ENCODE peak calls at places on chromosomes 13 and 19, in five cellular contexts. S, R, C, O and J are unnamed samples.

GRCh38 chr19:36775768-36776167 is 3.2 kb upstream of the ZNF850 start:
- DNase-seq in S (no peak), R (no peak), C (no peak), O (no peak), J (no peak)

GRCh38 chr19:35907377-35907745 is 734 bp downstream of the TYROBP start:
- DNase-seq in S (no peak), R (no peak), C (no peak), O (no peak), J (peak)

GRCh38 chr13:44969858-44970484 is 19.3 kb downstream of the NUFIP1 start:
- DNase-seq in S (peak), R (no peak), C (peak), O (peak), J (peak)

GRCh38 chr13:32164622-32165268 is 133.2 kb downstream of the FRY start:
- DNase-seq in S (peak), R (peak), C (peak), O (peak), J (peak)

GRCh38 chr19:10726268-10726667 is 8.4 kb downstream of the DNM2 start:
- DNase-seq in S (no peak), R (no peak), C (no peak), O (no peak), J (no peak)

GRCh38 chr13:20131057-20131832 is 29.6 kb downstream of the GJA3 start:
- DNase-seq in S (no peak), R (no peak), C (no peak), O (no peak), J (no peak)

GRCh38 chr13:41224113-41225110 is 30.0 kb upstream of the KBTBD7 start:
- DNase-seq in S (no peak), R (no peak), C (no peak), O (no peak), J (no peak)

GRCh38 chr13:111013196-111013595 is 98.3 kb upstream of the ANKRD10 start:
- DNase-seq in S (no peak), R (no peak), C (no peak), O (peak), J (no peak)

GRCh38 chr19:18419699-18420460 is 682 bp downstream of the SSBP4 start:
- DNase-seq in S (no peak), R (no peak), C (peak), O (peak), J (peak)

GRCh38 chr13:101150998-101151397 is 265.3 kb downstream of the NALCN start:
- DNase-seq in S (no peak), R (no peak), C (no peak), O (no peak), J (peak)

GRCh38 chr19:4089400-4089908 is 22.8 kb upstream of the ZBTB7A start:
- DNase-seq in S (no peak), R (no peak), C (no peak), O (no peak), J (no peak)

GRCh38 chr19:3404324-3405260 is 38.2 kb downstream of the NFIC start:
- DNase-seq in S (no peak), R (no peak), C (no peak), O (no peak), J (peak)

GRCh38 chr13:42876810-42877550 is 95.6 kb downstream of the FAM216B start:
- DNase-seq in S (no peak), R (no peak), C (no peak), O (no peak), J (no peak)

GRCh38 chr19:41871573-41872383 is 5.3 kb upstream of the CD79A start:
- DNase-seq in S (no peak), R (peak), C (no peak), O (no peak), J (peak)

GRCh38 chr19:15629003-15629880 is 11.5 kb upstream of the CYP4F3 start:
- DNase-seq in S (peak), R (peak), C (peak), O (peak), J (peak)

GRCh38 chr13:87122551-87122950 is 548.6 kb upstream of the SLITRK5 start:
- DNase-seq in S (no peak), R (no peak), C (no peak), O (no peak), J (no peak)
- TF ChIP-seq MAX in S (no peak), R (no peak), C (no peak), O (no peak), J (no peak)

GRCh38 chr13:90099847-90100246 is 1247.6 kb upstream of the MIR17HG start:
- DNase-seq in S (no peak), R (no peak), C (no peak), O (no peak), J (no peak)
- TF ChIP-seq SMC3 in S (no peak), R (no peak), C (no peak), O (no peak), J (no peak)

DNA sequence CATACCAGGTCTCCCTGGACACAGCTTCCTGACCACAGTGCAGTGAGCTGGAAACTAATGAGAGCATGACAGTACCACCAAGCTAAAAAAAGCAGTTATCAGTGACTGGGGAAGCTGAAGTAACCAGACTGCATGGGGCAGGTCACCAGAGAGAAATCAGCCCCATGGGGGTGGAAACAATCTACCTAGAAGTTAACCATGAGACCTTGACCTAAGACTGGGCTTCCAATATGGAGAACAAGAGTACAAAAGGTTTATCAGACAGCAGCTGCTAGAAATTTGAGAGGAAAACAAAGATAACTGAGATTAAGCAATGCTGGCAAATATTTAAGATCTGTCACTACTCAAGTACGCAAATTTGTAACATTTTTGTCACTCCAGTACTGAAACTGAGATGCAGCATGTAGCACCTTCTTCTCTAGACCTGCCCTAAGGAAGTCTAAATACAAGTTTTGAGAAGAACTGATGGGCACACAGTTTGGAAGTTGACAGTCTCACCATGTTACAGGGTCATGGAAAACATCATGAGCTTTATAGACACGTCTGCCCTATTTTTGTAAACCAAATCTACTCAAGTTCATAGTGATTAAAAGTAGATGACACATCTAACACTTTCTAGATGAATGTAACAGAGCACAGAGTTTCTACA is 2641.8 kb upstream of the PCDH20 start:
- DNase-seq in S (no peak), R (no peak), C (no peak), O (peak), J (no peak)
- TF ChIP-seq MAX in S (no peak), R (no peak), C (no peak), O (no peak), J (no peak)

GRCh38 chr13:30742896-30743295 is 7.6 kb downstream of the ALOX5AP start:
- DNase-seq in S (no peak), R (no peak), C (no peak), O (no peak), J (no peak)

GRCh38 chr13:30744056-30744684 is 8.8 kb downstream of the ALOX5AP start:
- DNase-seq in S (peak), R (peak), C (peak), O (peak), J (no peak)

GRCh38 chr13:30744686-30745085 is 9.3 kb downstream of the ALOX5AP start:
- DNase-seq in S (no peak), R (no peak), C (no peak), O (peak), J (no peak)

GRCh38 chr13:30745917-30746686 is 10.8 kb downstream of the ALOX5AP start:
- DNase-seq in S (no peak), R (no peak), C (no peak), O (peak), J (peak)

GRCh38 chr13:30743319-30744055 is 8.1 kb downstream of the ALOX5AP start:
- DNase-seq in S (peak), R (no peak), C (no peak), O (peak), J (no peak)
- TF ChIP-seq SMC3 in S (no peak), R (no peak), C (no peak), O (no peak), J (no peak)

DNA sequence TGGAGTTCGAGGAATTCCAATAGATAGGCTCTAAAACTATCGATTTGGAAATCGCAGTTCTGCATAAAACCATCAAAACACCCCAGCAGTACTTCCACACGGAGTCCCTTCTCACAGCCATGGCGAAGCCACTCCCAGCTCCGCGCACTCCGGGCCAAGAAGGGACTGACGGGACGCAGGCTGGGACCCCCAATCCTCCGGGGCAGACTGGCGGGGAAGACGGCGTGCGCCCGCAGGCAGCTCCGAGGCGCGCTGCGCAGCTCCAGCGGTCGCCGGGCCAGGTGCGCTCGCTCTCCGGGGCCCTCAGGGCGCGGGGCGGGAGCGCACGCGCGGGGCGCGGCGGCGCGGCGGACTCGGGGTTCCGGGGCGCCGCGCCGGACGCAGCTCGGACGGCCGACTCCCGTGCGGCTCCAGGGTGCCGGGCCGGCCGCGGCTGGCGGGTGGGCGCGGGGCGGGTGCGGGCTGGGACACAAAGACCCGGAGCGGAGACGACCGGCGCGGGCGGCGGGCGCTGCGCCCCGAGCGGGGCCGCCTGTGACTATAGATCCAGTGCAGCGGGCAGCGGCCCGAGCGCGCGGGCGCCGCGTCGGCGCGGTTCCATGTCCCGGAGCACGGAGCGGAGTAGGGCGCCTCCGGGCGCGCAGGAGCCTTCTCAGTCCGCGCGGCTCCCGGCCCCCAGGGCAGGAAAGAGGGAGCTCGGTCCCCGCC is 464 bp downstream of the EFNB2 start:
- DNase-seq in S (peak), R (no peak), C (no peak), O (no peak), J (no peak)
- TF ChIP-seq MAX in S (no peak), R (no peak), C (no peak), O (no peak), J (no peak)

DNA sequence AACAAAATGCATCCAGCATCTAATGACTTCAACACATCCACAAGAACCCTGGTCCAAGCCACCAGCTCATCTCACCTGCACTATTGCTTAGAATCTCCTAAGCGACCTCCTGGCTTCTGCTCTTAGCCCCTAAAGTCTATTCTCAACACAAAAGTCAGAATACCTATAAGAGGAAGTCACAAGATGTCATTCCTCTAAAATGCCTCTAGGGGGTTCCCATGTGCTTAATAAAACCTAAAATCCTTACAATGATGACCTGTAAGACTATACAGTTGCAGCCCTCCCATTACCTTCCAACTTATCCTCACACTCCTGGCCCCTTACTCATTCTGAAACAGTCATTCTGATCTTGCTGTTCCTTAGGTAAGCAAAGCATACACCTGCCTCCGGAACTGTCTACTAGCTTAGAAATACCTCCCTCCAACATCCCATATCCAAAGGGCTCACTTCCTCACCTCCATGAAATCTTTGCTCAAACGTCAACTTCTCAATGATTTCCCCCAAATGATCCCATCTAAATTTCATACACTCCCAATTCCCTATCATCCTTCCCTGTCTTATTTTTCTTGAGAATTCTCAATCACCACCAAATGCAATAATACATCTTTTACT is 10.0 kb downstream of the ATP7B start:
- DNase-seq in S (peak), R (no peak), C (peak), O (peak), J (peak)
- TF ChIP-seq SMC3 in S (peak), R (peak), C (no peak), O (peak), J (peak)